ENCODE peak calls at places on chromosomes 16 and 17, in six cellular contexts. M is iris pigment epithelial cell; A is cerebellar nuclear complex; C is NCI-H1048; Y is activated CD4-positive, CD25-positive, alpha-beta regulatory T cell; L is caudate nucleus. F is an unnamed sample.

GRCh38 chr17:28348979-28349378 is 8.3 kb downstream of the POLDIP2 start:
- DNase-seq in M (no peak), A (no peak), C (no peak), Y (no peak), L (no peak), F (no peak)

GRCh38 chr17:12099412-12099811 is 78.7 kb downstream of the MAP2K4 start:
- DNase-seq in M (no peak), A (no peak), C (no peak), Y (no peak), L (no peak), F (no peak)

GRCh38 chr16:535446-536405 is 8.2 kb downstream of the CAPN15 start:
- DNase-seq in M (peak), A (no peak), C (no peak), Y (no peak), L (no peak), F (no peak)

GRCh38 chr16:84329016-84329415 is 34.3 kb downstream of the WFDC1 start:
- DNase-seq in M (no peak), A (no peak), C (no peak), Y (no peak), L (no peak), F (no peak)

GRCh38 chr16:81505011-81505660 is 60.5 kb downstream of the CMIP start:
- DNase-seq in M (no peak), A (no peak), C (no peak), Y (no peak), L (no peak), F (no peak)

GRCh38 chr17:68197997-68198930 is 49.6 kb upstream of the AMZ2 start:
- DNase-seq in M (no peak), A (no peak), C (no peak), Y (no peak), L (no peak), F (peak)

GRCh38 chr16:49750341-49751011 is 105.4 kb downstream of the ZNF423 start:
- DNase-seq in M (no peak), A (no peak), C (no peak), Y (no peak), L (no peak), F (no peak)

GRCh38 chr16:87963400-87963799 is 12.2 kb downstream of the BANP start:
- DNase-seq in M (peak), A (no peak), C (no peak), Y (no peak), L (no peak), F (no peak)

GRCh38 chr17:58060596-58061191 is 22.5 kb upstream of the DYNLL2 start:
- DNase-seq in M (peak), A (no peak), C (no peak), Y (no peak), L (peak), F (no peak)

GRCh38 chr17:48012151-48012520 is 25.5 kb downstream of the COPZ2 start:
- DNase-seq in M (no peak), A (no peak), C (no peak), Y (peak), L (peak), F (no peak)

GRCh38 chr17:63578027-63578768 is 22.5 kb upstream of the TACO1 start:
- DNase-seq in M (no peak), A (no peak), C (no peak), Y (no peak), L (no peak), F (no peak)

GRCh38 chr17:37137070-37137610 is 188.4 kb downstream of the AATF start:
- DNase-seq in M (no peak), A (no peak), C (no peak), Y (no peak), L (no peak), F (no peak)

F was measured in vagina.